ENCODE peak calls at places on chromosome 7, in four cellular contexts. U is H9, Y is mesendoderm, S is H1. G is an unnamed sample.

GRCh38 chr7:44375236-44375699 is 49.9 kb upstream of the CAMK2B start:
- DNase-seq in U (peak), S (peak), Y (peak), G (no peak)

GRCh38 chr7:17118412-17118811 is 180.0 kb upstream of the AHR start:
- DNase-seq in U (no peak), Y (no peak), S (no peak), G (no peak)

GRCh38 chr7:29424295-29424983 is 139.2 kb upstream of the PRR15 start:
- DNase-seq in Y (no peak), S (no peak), U (no peak), G (no peak)

GRCh38 chr7:390761-391410 is 100.9 kb downstream of the FOXL3 start:
- DNase-seq in S (no peak), Y (no peak), U (no peak), G (no peak)

GRCh38 chr7:150978136-150978789 is at the start of gene KCNH2:
- DNase-seq in S (peak), Y (peak), U (peak), G (no peak)

GRCh38 chr7:41825927-41826480 is 123.1 kb upstream of the INHBA start:
- DNase-seq in Y (no peak), U (no peak), S (no peak), G (peak)

GRCh38 chr7:47814905-47815613 is 133.2 kb downstream of the PKD1L1 start:
- DNase-seq in S (no peak), Y (peak), U (peak), G (no peak)

GRCh38 chr7:25615603-25616002 is 387.3 kb upstream of the NPVF start:
- DNase-seq in U (no peak), S (no peak), Y (no peak), G (no peak)

GRCh38 chr7:134957005-134957404 is 29.3 kb upstream of the AGBL3 start:
- DNase-seq in S (no peak), Y (no peak), U (no peak), G (no peak)

GRCh38 chr7:25238056-25238745 is 9.9 kb upstream of the NPVF start:
- DNase-seq in Y (no peak), U (no peak), S (no peak), G (no peak)

GRCh38 chr7:20574784-20575757 is 40.4 kb upstream of the ABCB5 start:
- DNase-seq in U (no peak), S (no peak), Y (no peak), G (no peak)

GRCh38 chr7:159031135-159031701 is 113.4 kb downstream of the VIPR2 start:
- DNase-seq in S (peak), U (peak), Y (peak), G (no peak)

GRCh38 chr7:57178768-57179139 is 46.5 kb upstream of the ZNF479 start:
- DNase-seq in Y (no peak), U (no peak), S (no peak), G (no peak)

GRCh38 chr7:48049850-48050249 is 14.5 kb downstream of the C7orf57 start:
- DNase-seq in U (no peak), S (no peak), Y (no peak), G (no peak)

GRCh38 chr7:41466760-41467384 is 236.0 kb downstream of the INHBA start:
- DNase-seq in Y (no peak), S (no peak), U (no peak), G (no peak)

GRCh38 chr7:148507741-148508285 is 82.8 kb upstream of the C7orf33 start:
- DNase-seq in Y (no peak), S (no peak), U (no peak), G (no peak)

GRCh38 chr7:82050134-82050533 is 280.3 kb upstream of the HGF start:
- DNase-seq in U (no peak), Y (peak), S (no peak), G (peak)

GRCh38 chr7:8436965-8437364 is 3.6 kb downstream of the NXPH1 start:
- DNase-seq in U (peak), Y (peak), S (peak), G (no peak)

GRCh38 chr7:69476416-69476815 is 121.9 kb upstream of the AUTS2 start:
- DNase-seq in S (no peak), U (no peak), Y (no peak), G (no peak)
- H4K5ac ChIP-seq in S (no peak), U (no peak), Y (no peak), G (no peak)

GRCh38 chr7:99098317-99098823 is 45.5 kb downstream of the SMURF1 start:
- DNase-seq in U (no peak), S (no peak), Y (no peak), G (no peak)

GRCh38 chr7:99094369-99094768 is 49.5 kb downstream of the SMURF1 start:
- DNase-seq in S (no peak), U (no peak), Y (no peak), G (peak)

GRCh38 chr7:99096124-99096887 is 47.6 kb downstream of the SMURF1 start:
- DNase-seq in S (no peak), U (no peak), Y (no peak), G (peak)

GRCh38 chr7:99097730-99098129 is 46.2 kb downstream of the SMURF1 start:
- DNase-seq in U (no peak), S (no peak), Y (no peak), G (no peak)

GRCh38 chr7:99095698-99096097 is 48.2 kb downstream of the SMURF1 start:
- DNase-seq in S (no peak), Y (no peak), U (no peak), G (peak)
- H2BK5ac ChIP-seq in S (no peak), Y (no peak), U (no peak), G (no peak)

DNA sequence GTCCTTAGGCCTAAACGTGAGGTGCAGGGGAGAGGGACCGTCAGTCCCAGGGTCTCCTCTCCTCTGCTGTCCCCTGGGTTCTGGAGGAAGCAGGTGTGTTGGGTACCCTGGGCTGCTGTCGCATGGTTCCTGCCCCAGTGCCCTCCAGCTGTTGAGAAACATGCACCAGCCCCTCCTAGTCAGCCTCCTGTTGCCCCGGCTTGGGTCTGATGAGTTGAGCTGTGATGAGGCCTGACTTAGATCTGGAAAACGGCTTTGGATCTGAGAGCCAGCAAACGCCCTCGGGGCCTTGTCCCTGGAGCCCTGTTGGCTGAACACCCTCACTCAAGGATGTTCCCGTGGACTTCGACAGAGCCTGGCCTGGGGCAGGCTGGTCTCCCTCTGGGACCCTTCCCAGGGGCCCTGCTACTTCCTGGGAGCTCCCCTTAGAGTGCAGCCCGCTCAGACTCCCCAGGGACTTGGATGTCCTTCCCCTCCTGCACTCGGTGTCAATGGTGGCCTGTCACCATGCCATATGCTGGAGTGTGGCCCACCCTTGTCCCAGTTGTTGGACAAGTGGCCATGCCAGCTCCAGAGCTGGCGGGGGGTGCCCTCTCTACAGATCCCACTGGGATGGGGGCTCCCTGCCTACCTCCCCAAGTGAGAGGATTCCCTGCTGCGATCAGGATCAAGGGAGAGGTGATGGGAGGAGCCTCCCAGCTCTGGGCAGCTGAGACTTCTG is 12.3 kb downstream of the ZNF316 start:
- DNase-seq in Y (no peak), U (no peak), S (no peak), G (no peak)
- H4K5ac ChIP-seq in Y (no peak), U (no peak), S (no peak), G (no peak)

GRCh38 chr7:138317044-138317596 is 142.9 kb upstream of the TRIM24 start:
- DNase-seq in S (no peak), Y (no peak), U (no peak), G (no peak)

GRCh38 chr7:138313829-138314178 is 146.3 kb upstream of the TRIM24 start:
- DNase-seq in S (no peak), Y (no peak), U (no peak), G (no peak)

GRCh38 chr7:138316421-138317043 is 143.5 kb upstream of the TRIM24 start:
- DNase-seq in U (no peak), S (no peak), Y (no peak), G (no peak)
- H2BK5ac ChIP-seq in U (no peak), S (no peak), Y (no peak), G (no peak)

DNA sequence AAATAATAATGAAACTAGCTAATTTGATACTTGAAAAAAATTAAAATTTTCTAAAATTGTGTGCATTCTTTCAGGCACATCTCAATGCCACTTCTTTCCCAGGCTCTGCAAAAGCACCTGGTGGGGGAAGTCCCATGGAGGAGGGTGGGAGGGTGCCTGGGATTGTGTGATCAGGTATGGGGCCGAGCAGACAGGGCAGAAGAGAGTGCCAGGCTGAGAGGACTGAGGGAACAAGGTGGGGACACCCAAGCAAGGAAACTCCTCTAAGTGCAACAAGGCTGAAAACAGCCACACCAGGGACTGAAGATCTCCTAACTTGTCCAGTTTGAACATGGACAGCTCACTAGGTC is 13.8 kb downstream of the PARP12 start:
- DNase-seq in Y (no peak), U (no peak), S (peak), G (no peak)
- H4K5ac ChIP-seq in Y (no peak), U (no peak), S (no peak), G (no peak)

GRCh38 chr7:30906520-30907240 is 5.0 kb upstream of the AQP1 start:
- DNase-seq in S (no peak), Y (no peak), U (no peak), G (peak)

GRCh38 chr7:30906014-30906413 is 5.6 kb upstream of the AQP1 start:
- DNase-seq in U (no peak), Y (no peak), S (no peak), G (no peak)

GRCh38 chr7:30909431-30909830 is 2.2 kb upstream of the AQP1 start:
- DNase-seq in U (no peak), S (no peak), Y (no peak), G (no peak)

GRCh38 chr7:30908681-30909080 is 3.0 kb upstream of the AQP1 start:
- DNase-seq in S (peak), Y (peak), U (peak), G (no peak)

DNA sequence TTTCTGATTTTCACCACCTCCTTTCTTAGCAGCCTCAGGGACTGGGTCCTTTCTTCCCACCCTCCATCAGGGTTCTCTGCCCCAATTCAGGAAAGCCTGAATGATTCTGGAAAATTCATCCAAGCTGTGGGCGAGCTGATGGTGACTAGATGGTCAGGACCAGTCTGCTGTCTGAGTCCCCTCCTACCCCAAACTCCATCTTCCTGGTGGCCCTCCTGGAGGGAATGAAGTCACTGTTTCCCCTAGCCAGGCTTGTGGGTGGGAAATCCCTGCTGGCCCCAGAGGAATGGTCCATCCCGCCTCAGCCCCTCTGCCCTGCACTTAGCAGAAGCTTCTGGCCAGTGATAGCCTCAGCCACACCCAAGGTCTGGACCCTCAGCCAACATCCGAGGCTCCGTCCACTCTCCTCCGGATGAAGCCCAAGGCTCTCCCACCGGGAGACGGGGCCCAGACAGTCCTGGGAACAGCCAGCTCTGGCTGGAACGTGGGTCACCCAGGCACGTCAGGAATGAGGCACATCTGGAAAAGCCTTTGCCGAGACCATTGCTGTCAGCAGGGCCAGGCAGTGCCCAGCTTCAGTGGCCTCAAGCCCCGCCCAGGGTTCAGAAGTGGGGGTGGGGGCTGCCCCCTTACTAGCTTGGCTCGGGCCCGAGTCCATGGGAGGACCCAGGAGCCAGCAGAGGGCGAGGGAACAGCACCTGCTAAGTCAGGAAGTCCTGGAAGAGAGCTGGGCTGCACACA is 4.0 kb upstream of the AQP1 start:
- DNase-seq in Y (no peak), S (no peak), U (peak), G (no peak)
- H2BK5ac ChIP-seq in Y (no peak), S (no peak), U (no peak), G (no peak)

GRCh38 chr7:152674860-152675760 is 831 bp downstream of the XRCC2 start:
- DNase-seq in Y (peak), S (no peak), U (no peak), G (peak)

GRCh38 chr7:152672626-152673025 is 3.3 kb downstream of the XRCC2 start:
- DNase-seq in U (no peak), Y (no peak), S (no peak), G (no peak)

GRCh38 chr7:152678133-152678645 is 2.2 kb upstream of the XRCC2 start:
- DNase-seq in U (no peak), Y (no peak), S (no peak), G (no peak)

GRCh38 chr7:152673902-152674301 is 2.0 kb downstream of the XRCC2 start:
- DNase-seq in S (no peak), U (no peak), Y (no peak), G (no peak)

GRCh38 chr7:152675761-152676636 is at the start of gene XRCC2:
- DNase-seq in S (peak), Y (peak), U (peak), G (peak)
- H4K5ac ChIP-seq in S (peak), Y (no peak), U (no peak), G (peak)

GRCh38 chr7:2819161-2819953 is 24.8 kb downstream of the GNA12 start:
- DNase-seq in Y (no peak), U (no peak), S (no peak), G (no peak)
- H2BK5ac ChIP-seq in Y (no peak), U (peak), S (peak), G (peak)

GRCh38 chr7:75881436-75882095 is 2.7 kb downstream of the RHBDD2 start:
- DNase-seq in S (no peak), U (peak), Y (peak), G (no peak)

GRCh38 chr7:75879771-75880184 is 944 bp downstream of the RHBDD2 start:
- DNase-seq in U (no peak), Y (peak), S (no peak), G (peak)

GRCh38 chr7:75880242-75880641 is 1.4 kb downstream of the RHBDD2 start:
- DNase-seq in S (no peak), Y (no peak), U (no peak), G (no peak)

GRCh38 chr7:75878312-75878768 is 494 bp upstream of the RHBDD2 start:
- DNase-seq in U (no peak), S (no peak), Y (no peak), G (no peak)

GRCh38 chr7:75878769-75879596 is at the start of gene RHBDD2:
- DNase-seq in U (peak), Y (peak), S (peak), G (peak)
- H4K5ac ChIP-seq in U (no peak), Y (peak), S (peak), G (peak)

G was measured in IMR-90.